ENCODE peak calls at places on chromosomes 13 and 19, in five cellular contexts. One of them, this sample, is unnamed.

GRCh38 chr19:29079331-29079730 is 133.6 kb downstream of the UQCRFS1 start:
- DNase-seq in OCI-LY7: no peak
- DNase-seq in colonic mucosa: no peak
- DNase-seq in mesothelial cell of epicardium: no peak
- DNase-seq in adrenal gland: no peak
- DNase-seq in this sample: no peak

GRCh38 chr13:98476106-98476505 is 100.8 kb downstream of the STK24 start:
- DNase-seq in OCI-LY7: no peak
- DNase-seq in colonic mucosa: no peak
- DNase-seq in mesothelial cell of epicardium: no peak
- DNase-seq in adrenal gland: no peak
- DNase-seq in this sample: peak

GRCh38 chr13:112205990-112206389 is 139.0 kb downstream of the SOX1 start:
- DNase-seq in OCI-LY7: no peak
- DNase-seq in colonic mucosa: no peak
- DNase-seq in mesothelial cell of epicardium: no peak
- DNase-seq in adrenal gland: no peak
- DNase-seq in this sample: no peak

GRCh38 chr13:86633346-86633745 is 834.1 kb upstream of the SLITRK6 start:
- DNase-seq in OCI-LY7: no peak
- DNase-seq in colonic mucosa: no peak
- DNase-seq in mesothelial cell of epicardium: no peak
- DNase-seq in adrenal gland: no peak
- DNase-seq in this sample: no peak

GRCh38 chr13:37681295-37682032 is 82.9 kb upstream of the POSTN start:
- DNase-seq in OCI-LY7: no peak
- DNase-seq in colonic mucosa: no peak
- DNase-seq in mesothelial cell of epicardium: no peak
- DNase-seq in adrenal gland: no peak
- DNase-seq in this sample: no peak

GRCh38 chr13:80047406-80047805 is 293.5 kb downstream of the SPRY2 start:
- DNase-seq in OCI-LY7: no peak
- DNase-seq in colonic mucosa: no peak
- DNase-seq in mesothelial cell of epicardium: no peak
- DNase-seq in adrenal gland: no peak
- DNase-seq in this sample: no peak

GRCh38 chr13:65855276-65855675 is 1374.9 kb downstream of the PCDH9 start:
- DNase-seq in OCI-LY7: no peak
- DNase-seq in colonic mucosa: no peak
- DNase-seq in mesothelial cell of epicardium: no peak
- DNase-seq in adrenal gland: no peak
- DNase-seq in this sample: no peak

GRCh38 chr13:99859178-99860177 is 112.1 kb downstream of the ZIC5 start:
- DNase-seq in OCI-LY7: no peak
- DNase-seq in colonic mucosa: peak
- DNase-seq in mesothelial cell of epicardium: no peak
- DNase-seq in adrenal gland: no peak
- DNase-seq in this sample: no peak

GRCh38 chr13:52984881-52985363 is 43.7 kb upstream of the OLFM4 start:
- DNase-seq in OCI-LY7: no peak
- DNase-seq in colonic mucosa: no peak
- DNase-seq in mesothelial cell of epicardium: no peak
- DNase-seq in adrenal gland: no peak
- DNase-seq in this sample: no peak

GRCh38 chr13:77379508-77379907 is 52.6 kb upstream of the MYCBP2 start:
- DNase-seq in OCI-LY7: no peak
- DNase-seq in colonic mucosa: no peak
- DNase-seq in mesothelial cell of epicardium: no peak
- DNase-seq in adrenal gland: no peak
- DNase-seq in this sample: no peak

GRCh38 chr13:48551329-48551728 is 18.4 kb upstream of the RCBTB2 start:
- DNase-seq in OCI-LY7: peak
- DNase-seq in colonic mucosa: no peak
- DNase-seq in mesothelial cell of epicardium: no peak
- DNase-seq in adrenal gland: no peak
- DNase-seq in this sample: no peak

GRCh38 chr19:10625003-10625761 is at the start of gene SLC44A2:
- DNase-seq in OCI-LY7: no peak
- DNase-seq in colonic mucosa: peak
- DNase-seq in mesothelial cell of epicardium: peak
- DNase-seq in adrenal gland: peak
- DNase-seq in this sample: peak

GRCh38 chr19:41166888-41167804 is 25.9 kb upstream of the CYP2S1 start:
- DNase-seq in OCI-LY7: no peak
- DNase-seq in colonic mucosa: peak
- DNase-seq in mesothelial cell of epicardium: no peak
- DNase-seq in adrenal gland: no peak
- DNase-seq in this sample: no peak

GRCh38 chr19:6048808-6049405 is 61.4 kb downstream of the RFX2 start:
- DNase-seq in OCI-LY7: peak
- DNase-seq in colonic mucosa: peak
- DNase-seq in mesothelial cell of epicardium: peak
- DNase-seq in adrenal gland: peak
- DNase-seq in this sample: peak

GRCh38 chr19:32830231-32831014 is 39.1 kb downstream of the SLC7A9 start:
- DNase-seq in OCI-LY7: no peak
- DNase-seq in colonic mucosa: no peak
- DNase-seq in mesothelial cell of epicardium: no peak
- DNase-seq in adrenal gland: no peak
- DNase-seq in this sample: no peak

GRCh38 chr13:44098559-44098958 is 218.9 kb downstream of the LACC1 start:
- DNase-seq in OCI-LY7: no peak
- DNase-seq in colonic mucosa: no peak
- DNase-seq in mesothelial cell of epicardium: no peak
- DNase-seq in adrenal gland: no peak
- DNase-seq in this sample: no peak

GRCh38 chr19:35106291-35106583 is 9.4 kb upstream of the FXYD3 start:
- DNase-seq in OCI-LY7: no peak
- DNase-seq in colonic mucosa: no peak
- DNase-seq in mesothelial cell of epicardium: no peak
- DNase-seq in adrenal gland: no peak
- DNase-seq in this sample: no peak

GRCh38 chr19:12779162-12779993 is 4.0 kb upstream of the HOOK2 start:
- DNase-seq in OCI-LY7: peak
- DNase-seq in colonic mucosa: peak
- DNase-seq in mesothelial cell of epicardium: no peak
- DNase-seq in adrenal gland: peak
- DNase-seq in this sample: no peak

GRCh38 chr19:45508931-45509691 is 1.8 kb downstream of the VASP start:
- DNase-seq in OCI-LY7: peak
- DNase-seq in colonic mucosa: peak
- DNase-seq in mesothelial cell of epicardium: no peak
- DNase-seq in adrenal gland: peak
- DNase-seq in this sample: peak

GRCh38 chr19:30287259-30287658 is 84.9 kb upstream of the ZNF536 start:
- DNase-seq in OCI-LY7: no peak
- DNase-seq in colonic mucosa: no peak
- DNase-seq in mesothelial cell of epicardium: no peak
- DNase-seq in adrenal gland: no peak
- DNase-seq in this sample: no peak

GRCh38 chr13:102091231-102091630 is 310.6 kb downstream of the FGF14 start:
- DNase-seq in OCI-LY7: no peak
- DNase-seq in colonic mucosa: no peak
- DNase-seq in mesothelial cell of epicardium: no peak
- DNase-seq in adrenal gland: no peak
- DNase-seq in this sample: no peak

GRCh38 chr13:57748096-57748495 is 116.6 kb downstream of the PCDH17 start:
- DNase-seq in OCI-LY7: no peak
- DNase-seq in colonic mucosa: no peak
- DNase-seq in mesothelial cell of epicardium: no peak
- DNase-seq in adrenal gland: no peak
- DNase-seq in this sample: no peak

GRCh38 chr19:7527516-7528191 is 5.2 kb downstream of the MCOLN1 start:
- DNase-seq in OCI-LY7: no peak
- DNase-seq in colonic mucosa: no peak
- DNase-seq in mesothelial cell of epicardium: no peak
- DNase-seq in adrenal gland: no peak
- DNase-seq in this sample: no peak

GRCh38 chr13:60211548-60211947 is 47.8 kb upstream of the DIAPH3 start:
- DNase-seq in OCI-LY7: no peak
- DNase-seq in colonic mucosa: no peak
- DNase-seq in mesothelial cell of epicardium: no peak
- DNase-seq in adrenal gland: no peak
- DNase-seq in this sample: no peak
- TF ChIP-seq CTCF in OCI-LY7: no peak
- TF ChIP-seq CTCF in colonic mucosa: no peak
- TF ChIP-seq CTCF in mesothelial cell of epicardium: no peak
- TF ChIP-seq CTCF in adrenal gland: no peak
- TF ChIP-seq CTCF in this sample: no peak

GRCh38 chr19:54155694-54156093 is 3.8 kb downstream of the LENG1 start:
- DNase-seq in OCI-LY7: no peak
- DNase-seq in colonic mucosa: no peak
- DNase-seq in mesothelial cell of epicardium: no peak
- DNase-seq in adrenal gland: no peak
- DNase-seq in this sample: no peak
- TF ChIP-seq CTCF in OCI-LY7: no peak
- TF ChIP-seq CTCF in colonic mucosa: no peak
- TF ChIP-seq CTCF in mesothelial cell of epicardium: no peak
- TF ChIP-seq CTCF in adrenal gland: no peak
- TF ChIP-seq CTCF in this sample: no peak

GRCh38 chr19:55098716-55099556 is 18.5 kb downstream of the PPP1R12C start:
- DNase-seq in OCI-LY7: no peak
- DNase-seq in colonic mucosa: no peak
- DNase-seq in mesothelial cell of epicardium: no peak
- DNase-seq in adrenal gland: peak
- DNase-seq in this sample: no peak

GRCh38 chr19:55095260-55096060 is 19.8 kb downstream of the EPS8L1 start:
- DNase-seq in OCI-LY7: no peak
- DNase-seq in colonic mucosa: no peak
- DNase-seq in mesothelial cell of epicardium: no peak
- DNase-seq in adrenal gland: peak
- DNase-seq in this sample: no peak

GRCh38 chr19:55097864-55098715 is 19.3 kb downstream of the PPP1R12C start:
- DNase-seq in OCI-LY7: no peak
- DNase-seq in colonic mucosa: no peak
- DNase-seq in mesothelial cell of epicardium: no peak
- DNase-seq in adrenal gland: peak
- DNase-seq in this sample: no peak

GRCh38 chr19:55094456-55095259 is 19.0 kb downstream of the EPS8L1 start:
- DNase-seq in OCI-LY7: no peak
- DNase-seq in colonic mucosa: no peak
- DNase-seq in mesothelial cell of epicardium: no peak
- DNase-seq in adrenal gland: peak
- DNase-seq in this sample: no peak

GRCh38 chr19:55096061-55096701 is 20.5 kb downstream of the EPS8L1 start:
- DNase-seq in OCI-LY7: peak
- DNase-seq in colonic mucosa: no peak
- DNase-seq in mesothelial cell of epicardium: no peak
- DNase-seq in adrenal gland: peak
- DNase-seq in this sample: no peak
- TF ChIP-seq CTCF in OCI-LY7: peak
- TF ChIP-seq CTCF in colonic mucosa: no peak
- TF ChIP-seq CTCF in mesothelial cell of epicardium: no peak
- TF ChIP-seq CTCF in adrenal gland: no peak
- TF ChIP-seq CTCF in this sample: no peak

GRCh38 chr19:3526507-3527244 is 12.3 kb upstream of the TEKTIP1 start:
- DNase-seq in OCI-LY7: no peak
- DNase-seq in colonic mucosa: no peak
- DNase-seq in mesothelial cell of epicardium: no peak
- DNase-seq in adrenal gland: no peak
- DNase-seq in this sample: no peak
- TF ChIP-seq CTCF in OCI-LY7: peak
- TF ChIP-seq CTCF in colonic mucosa: no peak
- TF ChIP-seq CTCF in mesothelial cell of epicardium: peak
- TF ChIP-seq CTCF in adrenal gland: no peak
- TF ChIP-seq CTCF in this sample: no peak

DNA sequence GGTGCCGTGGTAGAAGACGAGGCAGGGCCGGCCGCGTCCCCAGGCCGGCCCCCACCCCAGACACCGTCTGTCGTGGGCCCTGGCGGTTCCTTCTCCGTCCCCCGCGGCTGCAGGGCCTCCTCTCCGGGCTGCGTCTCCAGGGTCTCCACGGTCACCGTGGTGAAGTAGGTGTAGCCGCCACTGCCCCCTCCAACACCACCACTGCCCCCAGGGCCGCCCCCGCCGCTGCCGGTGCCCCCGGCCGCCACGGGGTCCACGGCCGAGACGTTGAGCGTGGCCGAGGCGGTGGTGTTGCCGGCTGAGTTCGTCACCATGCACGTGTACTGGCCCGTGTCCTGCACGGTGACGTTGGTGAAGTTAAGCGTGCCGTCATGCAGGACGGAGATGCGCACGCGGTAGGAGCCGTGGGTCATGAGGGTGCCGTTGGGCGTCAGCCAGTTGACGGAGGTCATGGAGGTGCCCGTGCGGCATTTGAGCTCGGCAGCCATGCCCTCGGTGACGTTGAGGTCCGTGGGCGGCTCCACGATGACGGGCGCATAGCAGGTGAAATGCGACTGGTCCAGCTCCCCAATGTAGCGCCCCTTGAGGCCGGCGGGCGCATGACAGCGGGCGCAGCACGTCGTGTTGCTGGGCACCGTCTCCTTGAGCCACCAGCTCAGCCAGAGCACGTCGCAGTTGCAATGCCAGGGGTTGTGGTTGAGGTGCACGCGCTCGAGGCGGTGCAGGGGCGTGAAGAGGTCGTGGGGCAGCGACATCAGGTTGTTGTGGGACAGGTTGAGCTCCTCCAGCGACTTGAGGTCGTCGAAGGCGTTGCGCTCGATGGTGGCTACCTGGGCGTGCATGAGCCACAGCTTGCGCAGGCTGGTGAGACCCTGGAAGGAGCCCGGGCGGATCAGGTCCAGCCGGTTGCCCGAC is 4.6 kb upstream of the ASPDH start:
- DNase-seq in OCI-LY7: no peak
- DNase-seq in colonic mucosa: no peak
- DNase-seq in mesothelial cell of epicardium: no peak
- DNase-seq in adrenal gland: no peak
- DNase-seq in this sample: no peak
- TF ChIP-seq CTCF in OCI-LY7: peak
- TF ChIP-seq CTCF in colonic mucosa: no peak
- TF ChIP-seq CTCF in mesothelial cell of epicardium: peak
- TF ChIP-seq CTCF in adrenal gland: no peak
- TF ChIP-seq CTCF in this sample: no peak

GRCh38 chr13:107438251-107438650 is 777.1 kb downstream of the LIG4 start:
- DNase-seq in OCI-LY7: no peak
- DNase-seq in colonic mucosa: no peak
- DNase-seq in mesothelial cell of epicardium: no peak
- DNase-seq in adrenal gland: no peak
- DNase-seq in this sample: no peak
- TF ChIP-seq CTCF in OCI-LY7: no peak
- TF ChIP-seq CTCF in colonic mucosa: no peak
- TF ChIP-seq CTCF in mesothelial cell of epicardium: no peak
- TF ChIP-seq CTCF in adrenal gland: no peak
- TF ChIP-seq CTCF in this sample: no peak

DNA sequence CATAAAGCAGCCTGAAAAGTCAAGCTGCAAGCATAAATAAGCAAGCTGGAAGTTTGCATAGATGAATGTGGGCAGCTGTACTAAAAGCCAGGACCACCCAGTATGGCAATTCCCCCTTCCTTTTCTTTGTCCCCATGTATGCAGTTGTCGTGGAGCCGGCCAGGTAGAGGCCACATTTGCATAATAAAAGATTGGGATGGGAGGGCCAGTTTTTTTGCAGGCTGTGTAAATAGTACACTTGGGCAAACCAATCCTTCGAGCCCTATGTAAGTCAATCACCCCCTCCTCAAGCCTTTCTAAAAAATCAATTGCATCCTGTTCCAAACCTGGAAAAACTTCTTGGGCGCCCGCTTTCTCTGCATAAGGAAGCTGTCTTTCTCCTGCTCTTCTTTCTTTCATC is 13.1 kb upstream of the ZNF99 start:
- DNase-seq in OCI-LY7: no peak
- DNase-seq in colonic mucosa: no peak
- DNase-seq in mesothelial cell of epicardium: no peak
- DNase-seq in adrenal gland: no peak
- DNase-seq in this sample: no peak
- TF ChIP-seq CTCF in OCI-LY7: no peak
- TF ChIP-seq CTCF in colonic mucosa: no peak
- TF ChIP-seq CTCF in mesothelial cell of epicardium: no peak
- TF ChIP-seq CTCF in adrenal gland: no peak
- TF ChIP-seq CTCF in this sample: no peak